ENCODE peak calls at places on chromosomes 3 and 15, in ten cellular contexts. One of them, this sample, is unnamed.
A peak's percentile ranks its signal among the peaks of the same experiment; 100 is the strongest.

GRCh38 chr3:3119393-3119851 is 7.3 kb upstream of the TRNT1 start:
- DNase-seq in left lung: no peak
- DNase-seq in thoracic aorta: no peak
- DNase-seq in breast epithelium: no peak
- DNase-seq in astrocyte: no peak
- DNase-seq in CD8-positive, alpha-beta T cell: no peak
- DNase-seq in heart right ventricle: no peak
- DNase-seq in mucosa of descending colon: no peak
- DNase-seq in Panc1: no peak
- DNase-seq in fibroblast of lung: no peak
- DNase-seq in this sample: no peak

GRCh38 chr15:96334017-96334704 is 3.7 kb downstream of the NR2F2 start:
- DNase-seq in left lung: no peak
- DNase-seq in Panc1: no peak
- DNase-seq in thoracic aorta: no peak
- DNase-seq in CD8-positive, alpha-beta T cell: no peak
- DNase-seq in mucosa of descending colon: no peak
- DNase-seq in astrocyte: peak; percentile 10
- DNase-seq in breast epithelium: no peak
- DNase-seq in fibroblast of lung: peak; percentile 22
- DNase-seq in heart right ventricle: no peak
- DNase-seq in this sample: no peak

GRCh38 chr3:57100046-57100695 is 39.7 kb downstream of the SPATA12 start:
- DNase-seq in left lung: no peak
- DNase-seq in Panc1: peak; percentile 53
- DNase-seq in thoracic aorta: peak; percentile 22
- DNase-seq in heart right ventricle: peak; percentile 72
- DNase-seq in CD8-positive, alpha-beta T cell: peak; percentile 60
- DNase-seq in mucosa of descending colon: no peak
- DNase-seq in fibroblast of lung: peak; percentile 55
- DNase-seq in astrocyte: no peak
- DNase-seq in breast epithelium: peak; percentile 59
- DNase-seq in this sample: no peak

GRCh38 chr3:139110072-139110830 is 65.6 kb upstream of the PRR23C start:
- DNase-seq in heart right ventricle: peak; percentile 49
- DNase-seq in left lung: no peak
- DNase-seq in astrocyte: no peak
- DNase-seq in Panc1: no peak
- DNase-seq in mucosa of descending colon: no peak
- DNase-seq in fibroblast of lung: no peak
- DNase-seq in breast epithelium: no peak
- DNase-seq in CD8-positive, alpha-beta T cell: peak; percentile 35
- DNase-seq in thoracic aorta: no peak
- DNase-seq in this sample: no peak

GRCh38 chr3:29639621-29640290 is 358.9 kb downstream of the RBMS3 start:
- DNase-seq in left lung: no peak
- DNase-seq in CD8-positive, alpha-beta T cell: no peak
- DNase-seq in astrocyte: no peak
- DNase-seq in breast epithelium: no peak
- DNase-seq in thoracic aorta: no peak
- DNase-seq in fibroblast of lung: peak; percentile 20
- DNase-seq in mucosa of descending colon: no peak
- DNase-seq in Panc1: no peak
- DNase-seq in heart right ventricle: no peak
- DNase-seq in this sample: no peak

GRCh38 chr3:57298041-57298440 is 5.6 kb upstream of the ASB14 start:
- DNase-seq in CD8-positive, alpha-beta T cell: no peak
- DNase-seq in Panc1: peak; percentile 22
- DNase-seq in heart right ventricle: no peak
- DNase-seq in thoracic aorta: no peak
- DNase-seq in fibroblast of lung: peak; percentile 56
- DNase-seq in breast epithelium: no peak
- DNase-seq in mucosa of descending colon: no peak
- DNase-seq in left lung: no peak
- DNase-seq in astrocyte: peak; percentile 47
- DNase-seq in this sample: peak; percentile 59

GRCh38 chr15:99592135-99592845 is 26.5 kb downstream of the MEF2A start:
- DNase-seq in CD8-positive, alpha-beta T cell: no peak
- DNase-seq in Panc1: no peak
- DNase-seq in mucosa of descending colon: no peak
- DNase-seq in thoracic aorta: no peak
- DNase-seq in fibroblast of lung: peak; percentile 87
- DNase-seq in left lung: no peak
- DNase-seq in breast epithelium: no peak
- DNase-seq in astrocyte: peak; percentile 83
- DNase-seq in heart right ventricle: no peak
- DNase-seq in this sample: no peak

GRCh38 chr3:195746346-195746745 is 25.6 kb downstream of the MUC20 start:
- DNase-seq in astrocyte: no peak
- DNase-seq in heart right ventricle: no peak
- DNase-seq in breast epithelium: no peak
- DNase-seq in left lung: no peak
- DNase-seq in Panc1: no peak
- DNase-seq in mucosa of descending colon: no peak
- DNase-seq in fibroblast of lung: no peak
- DNase-seq in CD8-positive, alpha-beta T cell: no peak
- DNase-seq in thoracic aorta: no peak
- DNase-seq in this sample: no peak

GRCh38 chr3:61452536-61452991 is 108.8 kb upstream of the PTPRG start:
- DNase-seq in CD8-positive, alpha-beta T cell: no peak
- DNase-seq in astrocyte: peak; percentile 16
- DNase-seq in mucosa of descending colon: no peak
- DNase-seq in heart right ventricle: no peak
- DNase-seq in left lung: no peak
- DNase-seq in breast epithelium: no peak
- DNase-seq in fibroblast of lung: peak; percentile 36
- DNase-seq in thoracic aorta: no peak
- DNase-seq in Panc1: no peak
- DNase-seq in this sample: no peak

GRCh38 chr3:132595036-132595435 is 2.0 kb upstream of the ACKR4 start:
- DNase-seq in breast epithelium: no peak
- DNase-seq in left lung: no peak
- DNase-seq in fibroblast of lung: peak; percentile 77
- DNase-seq in thoracic aorta: no peak
- DNase-seq in Panc1: no peak
- DNase-seq in CD8-positive, alpha-beta T cell: no peak
- DNase-seq in astrocyte: peak; percentile 70
- DNase-seq in heart right ventricle: no peak
- DNase-seq in mucosa of descending colon: no peak
- DNase-seq in this sample: peak; percentile 28

GRCh38 chr15:75775296-75776074 is 62.8 kb upstream of the CSPG4 start:
- DNase-seq in mucosa of descending colon: no peak
- DNase-seq in astrocyte: no peak
- DNase-seq in heart right ventricle: no peak
- DNase-seq in fibroblast of lung: no peak
- DNase-seq in CD8-positive, alpha-beta T cell: no peak
- DNase-seq in left lung: no peak
- DNase-seq in Panc1: no peak
- DNase-seq in breast epithelium: no peak
- DNase-seq in thoracic aorta: no peak
- DNase-seq in this sample: no peak

GRCh38 chr15:50119063-50119700 is at the start of gene ATP8B4:
- DNase-seq in astrocyte: no peak
- DNase-seq in heart right ventricle: no peak
- DNase-seq in CD8-positive, alpha-beta T cell: no peak
- DNase-seq in breast epithelium: no peak
- DNase-seq in mucosa of descending colon: no peak
- DNase-seq in fibroblast of lung: no peak
- DNase-seq in thoracic aorta: no peak
- DNase-seq in Panc1: no peak
- DNase-seq in left lung: no peak
- DNase-seq in this sample: no peak

GRCh38 chr3:59052803-59053411 is 3.1 kb upstream of the CFAP20DC start:
- DNase-seq in thoracic aorta: no peak
- DNase-seq in heart right ventricle: no peak
- DNase-seq in astrocyte: peak; percentile 9
- DNase-seq in Panc1: no peak
- DNase-seq in breast epithelium: no peak
- DNase-seq in mucosa of descending colon: no peak
- DNase-seq in fibroblast of lung: peak; percentile 27
- DNase-seq in CD8-positive, alpha-beta T cell: no peak
- DNase-seq in left lung: no peak
- DNase-seq in this sample: no peak

GRCh38 chr15:94135748-94136147 is 95.6 kb upstream of the MCTP2 start:
- DNase-seq in breast epithelium: no peak
- DNase-seq in heart right ventricle: no peak
- DNase-seq in CD8-positive, alpha-beta T cell: no peak
- DNase-seq in thoracic aorta: no peak
- DNase-seq in astrocyte: no peak
- DNase-seq in Panc1: no peak
- DNase-seq in fibroblast of lung: no peak
- DNase-seq in left lung: no peak
- DNase-seq in mucosa of descending colon: no peak
- DNase-seq in this sample: no peak

DNA sequence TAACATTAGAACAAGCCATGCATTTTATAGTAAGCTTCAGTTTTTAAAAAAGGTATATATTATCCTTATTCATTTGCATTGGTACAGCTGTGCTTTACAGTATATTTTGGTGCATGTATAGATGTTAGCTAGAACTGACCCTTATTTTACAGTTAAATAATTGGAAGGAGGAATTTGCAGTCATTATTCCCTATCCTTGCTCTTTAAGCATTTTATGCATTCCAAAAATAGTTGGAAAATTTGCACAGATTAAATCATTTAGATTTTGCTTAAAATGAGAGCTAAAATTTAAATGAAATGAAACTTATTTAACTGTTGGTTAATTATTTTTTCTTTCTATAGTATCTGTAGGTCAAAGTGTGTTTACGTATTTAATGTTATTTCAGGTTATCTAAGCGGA is 667.1 kb downstream of the NAALADL2 start:
- DNase-seq in heart right ventricle: no peak
- DNase-seq in astrocyte: peak; percentile 11
- DNase-seq in mucosa of descending colon: no peak
- DNase-seq in CD8-positive, alpha-beta T cell: no peak
- DNase-seq in left lung: no peak
- DNase-seq in breast epithelium: no peak
- DNase-seq in fibroblast of lung: peak; percentile 13
- DNase-seq in Panc1: no peak
- DNase-seq in thoracic aorta: no peak
- DNase-seq in this sample: no peak
- H3K4me3 ChIP-seq in heart right ventricle: peak overlapping the region; percentile 7
- H3K4me3 ChIP-seq in astrocyte: peak overlapping the region; percentile 59
- H3K4me3 ChIP-seq in mucosa of descending colon: no peak overlapping the region
- H3K4me3 ChIP-seq in CD8-positive, alpha-beta T cell: no peak overlapping the region
- H3K4me3 ChIP-seq in left lung: peak overlapping the region; percentile 23
- H3K4me3 ChIP-seq in breast epithelium: peak overlapping the region; percentile 45
- H3K4me3 ChIP-seq in fibroblast of lung: peak overlapping the region; percentile 67
- H3K4me3 ChIP-seq in Panc1: peak overlapping the region; percentile 32
- H3K4me3 ChIP-seq in thoracic aorta: peak overlapping the region; percentile 64
- H3K4me3 ChIP-seq in this sample: peak overlapping the region; percentile 12

GRCh38 chr3:49108346-49108745 is 3.8 kb upstream of the QARS1 start:
- DNase-seq in breast epithelium: no peak
- DNase-seq in Panc1: no peak
- DNase-seq in thoracic aorta: no peak
- DNase-seq in astrocyte: no peak
- DNase-seq in mucosa of descending colon: no peak
- DNase-seq in fibroblast of lung: no peak
- DNase-seq in CD8-positive, alpha-beta T cell: no peak
- DNase-seq in heart right ventricle: no peak
- DNase-seq in left lung: peak; percentile 68
- DNase-seq in this sample: no peak
- H3K36me3 ChIP-seq in breast epithelium: peaks cover 29% of the 10 kb centered on the region
- H3K36me3 ChIP-seq in Panc1: peaks cover 3% of the 10 kb centered on the region
- H3K36me3 ChIP-seq in thoracic aorta: peaks cover 41% of the 10 kb centered on the region
- H3K36me3 ChIP-seq in astrocyte: peaks cover 20% of the 10 kb centered on the region
- H3K36me3 ChIP-seq in mucosa of descending colon: peaks cover 14% of the 10 kb centered on the region
- H3K36me3 ChIP-seq in fibroblast of lung: peaks cover 29% of the 10 kb centered on the region
- H3K36me3 ChIP-seq in CD8-positive, alpha-beta T cell: peaks cover 33% of the 10 kb centered on the region
- H3K36me3 ChIP-seq in heart right ventricle: peaks cover 78% of the 10 kb centered on the region
- H3K36me3 ChIP-seq in left lung: peaks cover 64% of the 10 kb centered on the region
- H3K36me3 ChIP-seq in this sample: no peaks in the 10 kb centered on the region

GRCh38 chr3:173410836-173411235 is 13.3 kb downstream of the NLGN1 start:
- DNase-seq in mucosa of descending colon: no peak
- DNase-seq in heart right ventricle: no peak
- DNase-seq in CD8-positive, alpha-beta T cell: no peak
- DNase-seq in thoracic aorta: no peak
- DNase-seq in left lung: no peak
- DNase-seq in breast epithelium: no peak
- DNase-seq in Panc1: no peak
- DNase-seq in fibroblast of lung: no peak
- DNase-seq in astrocyte: no peak
- DNase-seq in this sample: no peak

DNA sequence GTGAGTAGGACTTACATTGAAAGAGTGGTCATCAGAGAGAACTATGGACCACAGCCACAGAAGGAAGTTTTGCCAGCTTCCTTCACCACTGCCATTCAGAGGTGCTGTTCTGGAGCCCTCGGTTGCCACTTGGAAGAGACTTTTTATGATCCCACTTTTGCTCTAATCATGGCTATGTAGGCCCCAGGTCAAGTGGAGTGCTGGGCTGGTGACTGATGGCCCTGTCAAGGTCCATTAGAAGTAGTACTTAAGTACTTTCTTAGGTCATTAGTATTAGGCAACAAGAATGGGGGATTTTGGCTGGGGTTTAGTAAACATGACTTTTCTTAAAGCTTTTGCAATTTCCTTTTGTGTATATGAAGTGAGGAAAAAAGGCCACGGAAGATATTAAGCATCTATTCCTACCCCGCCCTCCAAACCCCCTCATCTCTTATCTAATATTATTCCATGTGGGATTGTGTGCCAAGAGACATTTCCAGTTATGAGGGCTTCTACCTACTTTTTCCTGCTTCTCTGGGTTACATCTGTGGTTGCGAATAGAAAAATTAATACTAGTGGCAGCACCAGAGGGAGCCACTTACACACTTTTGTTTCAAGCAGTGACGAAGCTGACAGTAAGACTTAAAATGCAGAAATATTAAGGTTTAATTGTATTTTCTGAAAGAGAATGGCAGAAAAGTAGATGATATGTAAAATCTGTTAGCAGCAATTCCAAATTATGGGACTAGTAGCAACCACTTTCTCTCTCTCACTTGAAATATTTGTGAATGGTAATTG is 13.9 kb downstream of the NLGN1 start:
- DNase-seq in left lung: no peak
- DNase-seq in Panc1: no peak
- DNase-seq in fibroblast of lung: peak; percentile 49
- DNase-seq in heart right ventricle: peak; percentile 24
- DNase-seq in mucosa of descending colon: no peak
- DNase-seq in thoracic aorta: no peak
- DNase-seq in astrocyte: peak; percentile 38
- DNase-seq in CD8-positive, alpha-beta T cell: no peak
- DNase-seq in breast epithelium: no peak
- DNase-seq in this sample: no peak
- TF ChIP-seq CTCF in left lung: no peak
- TF ChIP-seq CTCF in Panc1: peak; percentile 58
- TF ChIP-seq CTCF in fibroblast of lung: peak; percentile 64
- TF ChIP-seq CTCF in heart right ventricle: peak; percentile 59
- TF ChIP-seq CTCF in mucosa of descending colon: no peak
- TF ChIP-seq CTCF in thoracic aorta: peak; percentile 34
- TF ChIP-seq CTCF in astrocyte: peak; percentile 37
- TF ChIP-seq CTCF in CD8-positive, alpha-beta T cell: no peak
- TF ChIP-seq CTCF in breast epithelium: no peak
- TF ChIP-seq CTCF in this sample: peak; percentile 42

DNA sequence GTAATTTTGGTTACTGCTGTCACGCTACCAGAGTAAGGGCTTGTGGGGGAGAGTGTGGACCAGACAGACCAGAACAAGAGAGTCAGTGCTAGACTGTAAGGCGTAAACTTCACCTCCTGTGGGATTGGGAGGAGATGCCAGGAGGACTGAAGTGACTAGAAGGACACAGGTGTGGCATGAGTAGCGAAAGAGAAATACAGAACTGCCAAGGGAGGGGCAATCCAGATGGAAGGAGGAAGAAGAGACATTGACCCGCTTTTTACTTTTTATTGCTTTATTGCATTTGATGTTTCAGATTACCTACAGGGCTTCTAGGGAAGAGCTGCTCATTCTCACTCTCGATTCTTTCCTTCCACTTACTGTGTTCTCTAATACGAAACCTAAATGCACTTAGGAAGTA is 2.1 kb downstream of the POGLUT1 start:
- DNase-seq in heart right ventricle: no peak
- DNase-seq in CD8-positive, alpha-beta T cell: no peak
- DNase-seq in astrocyte: no peak
- DNase-seq in thoracic aorta: no peak
- DNase-seq in left lung: no peak
- DNase-seq in mucosa of descending colon: no peak
- DNase-seq in breast epithelium: no peak
- DNase-seq in fibroblast of lung: no peak
- DNase-seq in Panc1: no peak
- DNase-seq in this sample: no peak
- H3K4me3 ChIP-seq in heart right ventricle: no peak overlapping the region
- H3K4me3 ChIP-seq in CD8-positive, alpha-beta T cell: no peak overlapping the region
- H3K4me3 ChIP-seq in astrocyte: no peak overlapping the region
- H3K4me3 ChIP-seq in thoracic aorta: no peak overlapping the region
- H3K4me3 ChIP-seq in left lung: no peak overlapping the region
- H3K4me3 ChIP-seq in mucosa of descending colon: no peak overlapping the region
- H3K4me3 ChIP-seq in breast epithelium: no peak overlapping the region
- H3K4me3 ChIP-seq in fibroblast of lung: no peak overlapping the region
- H3K4me3 ChIP-seq in Panc1: no peak overlapping the region
- H3K4me3 ChIP-seq in this sample: no peak overlapping the region